ENCODE peak calls at places on chromosomes 4 and X, in four cellular contexts. One of them, this sample, is unnamed.

GRCh38 chrX:44675364-44676024 is 132.8 kb upstream of the FUNDC1 start:
- DNase-seq in HepG2: no peak
- DNase-seq in OCI-LY7: no peak
- DNase-seq in IMR-90: peak; percentile 91
- DNase-seq in this sample: no peak

GRCh38 chrX:83508006-83508405 is at the start of gene POU3F4:
- DNase-seq in HepG2: no peak
- DNase-seq in OCI-LY7: no peak
- DNase-seq in IMR-90: no peak
- DNase-seq in this sample: no peak

GRCh38 chrX:48523682-48524081 is 2.1 kb downstream of the EBP start:
- DNase-seq in HepG2: no peak
- DNase-seq in OCI-LY7: no peak
- DNase-seq in IMR-90: no peak
- DNase-seq in this sample: no peak

GRCh38 chr4:146648384-146648783 is 9.7 kb downstream of the POU4F2 start:
- DNase-seq in HepG2: no peak
- DNase-seq in OCI-LY7: no peak
- DNase-seq in IMR-90: no peak
- DNase-seq in this sample: no peak

GRCh38 chr4:68264875-68265565 is 19.5 kb upstream of the TMPRSS11B start:
- DNase-seq in HepG2: no peak
- DNase-seq in OCI-LY7: no peak
- DNase-seq in IMR-90: no peak
- DNase-seq in this sample: no peak

GRCh38 chrX:115437841-115438240 is 123.1 kb upstream of the PLS3 start:
- DNase-seq in HepG2: no peak
- DNase-seq in OCI-LY7: no peak
- DNase-seq in IMR-90: no peak
- DNase-seq in this sample: no peak

GRCh38 chrX:70908541-70908940 is at the start of gene TEX11:
- DNase-seq in HepG2: peak; percentile 3
- DNase-seq in OCI-LY7: no peak
- DNase-seq in IMR-90: no peak
- DNase-seq in this sample: no peak

GRCh38 chr4:148415500-148415899 is 26.7 kb downstream of the NR3C2 start:
- DNase-seq in HepG2: no peak
- DNase-seq in OCI-LY7: peak; percentile 12
- DNase-seq in IMR-90: peak; percentile 3
- DNase-seq in this sample: peak; percentile 3

GRCh38 chrX:19715711-19716638 is 171.4 kb downstream of the SH3KBP1 start:
- DNase-seq in HepG2: no peak
- DNase-seq in OCI-LY7: no peak
- DNase-seq in IMR-90: no peak
- DNase-seq in this sample: no peak

GRCh38 chr4:108209489-108209888 is 40.8 kb upstream of the LEF1 start:
- DNase-seq in HepG2: no peak
- DNase-seq in OCI-LY7: no peak
- DNase-seq in IMR-90: no peak
- DNase-seq in this sample: no peak

GRCh38 chr4:188714488-188714887 is 575.2 kb downstream of the TRIML1 start:
- DNase-seq in HepG2: no peak
- DNase-seq in OCI-LY7: no peak
- DNase-seq in IMR-90: peak; percentile 23
- DNase-seq in this sample: no peak

GRCh38 chr4:163915896-163916295 is 421.4 kb downstream of the TMA16 start:
- DNase-seq in HepG2: no peak
- DNase-seq in OCI-LY7: no peak
- DNase-seq in IMR-90: no peak
- DNase-seq in this sample: no peak

GRCh38 chr4:100428051-100428450 is 89.8 kb downstream of the EMCN start:
- DNase-seq in HepG2: no peak
- DNase-seq in OCI-LY7: no peak
- DNase-seq in IMR-90: peak; percentile 45
- DNase-seq in this sample: peak; percentile 21

GRCh38 chrX:139203681-139204575 is 326.6 kb upstream of the F9 start:
- DNase-seq in HepG2: no peak
- DNase-seq in OCI-LY7: no peak
- DNase-seq in IMR-90: no peak
- DNase-seq in this sample: no peak

GRCh38 chr4:128410037-128410436 is 122.4 kb upstream of the PGRMC2 start:
- DNase-seq in HepG2: no peak
- DNase-seq in OCI-LY7: no peak
- DNase-seq in IMR-90: no peak
- DNase-seq in this sample: no peak

GRCh38 chrX:71579136-71579989 is 1.1 kb downstream of the GCNA start:
- DNase-seq in HepG2: no peak
- DNase-seq in OCI-LY7: no peak
- DNase-seq in IMR-90: no peak
- DNase-seq in this sample: no peak

GRCh38 chrX:41470706-41471105 is 23.6 kb downstream of the NYX start:
- DNase-seq in HepG2: no peak
- DNase-seq in OCI-LY7: no peak
- DNase-seq in IMR-90: no peak
- DNase-seq in this sample: no peak

GRCh38 chr4:38870098-38870850 is 2.7 kb downstream of the FAM114A1 start:
- DNase-seq in HepG2: no peak
- DNase-seq in OCI-LY7: no peak
- DNase-seq in IMR-90: peak; percentile 30
- DNase-seq in this sample: no peak

GRCh38 chr4:36325916-36326315 is 44.5 kb downstream of the DTHD1 start:
- DNase-seq in HepG2: no peak
- DNase-seq in OCI-LY7: no peak
- DNase-seq in IMR-90: no peak
- DNase-seq in this sample: no peak

GRCh38 chr4:47913858-47914218 is 545 bp downstream of the NFXL1 start:
- DNase-seq in HepG2: peak; percentile 13
- DNase-seq in OCI-LY7: peak; percentile 49
- DNase-seq in IMR-90: no peak
- DNase-seq in this sample: no peak

GRCh38 chr4:4968161-4968757 is 51.0 kb downstream of the CYTL1 start:
- DNase-seq in HepG2: no peak
- DNase-seq in OCI-LY7: no peak
- DNase-seq in IMR-90: no peak
- DNase-seq in this sample: no peak

GRCh38 chr4:124090007-124090406 is 622.5 kb downstream of the ANKRD50 start:
- DNase-seq in HepG2: no peak
- DNase-seq in OCI-LY7: no peak
- DNase-seq in IMR-90: no peak
- DNase-seq in this sample: no peak

GRCh38 chrX:153394595-153394994 is 6.6 kb downstream of the PNMA6E start:
- DNase-seq in HepG2: no peak
- DNase-seq in OCI-LY7: no peak
- DNase-seq in IMR-90: no peak
- DNase-seq in this sample: no peak

GRCh38 chr4:1347410-1347864 is 429 bp downstream of the UVSSA start:
- DNase-seq in HepG2: peak; percentile 50
- DNase-seq in OCI-LY7: peak; percentile 70
- DNase-seq in IMR-90: peak; percentile 82
- DNase-seq in this sample: no peak

GRCh38 chr4:1350169-1350520 is 3.1 kb downstream of the UVSSA start:
- DNase-seq in HepG2: no peak
- DNase-seq in OCI-LY7: no peak
- DNase-seq in IMR-90: no peak
- DNase-seq in this sample: no peak

GRCh38 chr4:1348014-1348513 is 1.1 kb downstream of the UVSSA start:
- DNase-seq in HepG2: no peak
- DNase-seq in OCI-LY7: no peak
- DNase-seq in IMR-90: no peak
- DNase-seq in this sample: no peak

GRCh38 chr4:1348746-1349145 is 1.7 kb downstream of the UVSSA start:
- DNase-seq in HepG2: no peak
- DNase-seq in OCI-LY7: no peak
- DNase-seq in IMR-90: no peak
- DNase-seq in this sample: no peak

GRCh38 chr4:1349359-1350168 is 2.6 kb downstream of the UVSSA start:
- DNase-seq in HepG2: no peak
- DNase-seq in OCI-LY7: no peak
- DNase-seq in IMR-90: no peak
- DNase-seq in this sample: no peak
- H3K4me2 ChIP-seq in HepG2: no peak overlapping the region
- H3K4me2 ChIP-seq in OCI-LY7: peak overlapping the region; percentile 76
- H3K4me2 ChIP-seq in IMR-90: no peak overlapping the region
- H3K4me2 ChIP-seq in this sample: no peak overlapping the region

DNA sequence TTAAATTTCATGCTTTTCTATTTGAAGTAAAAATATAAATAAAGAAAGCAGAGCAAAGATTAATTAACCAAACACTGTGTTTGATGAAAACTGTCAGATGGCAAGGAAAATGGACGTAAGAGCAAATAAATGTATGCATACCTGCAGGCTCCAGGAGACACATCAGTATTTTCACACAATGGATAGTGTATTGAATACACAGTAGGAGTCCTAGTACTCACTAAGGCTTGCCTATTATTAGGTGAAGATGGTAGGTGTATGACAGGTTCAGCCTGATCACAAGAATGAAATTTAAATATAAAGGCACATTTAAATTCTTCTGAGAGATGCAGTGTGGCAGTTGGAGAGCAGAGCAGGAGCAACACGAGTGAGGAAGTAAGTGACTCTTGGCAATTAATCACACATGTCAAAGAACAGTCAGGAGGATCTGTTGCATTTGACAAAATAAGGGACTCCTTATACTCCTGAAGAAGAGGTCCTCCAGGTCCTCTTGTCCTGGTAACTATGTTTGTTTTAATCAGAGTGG is 106.0 kb upstream of the NDST4 start:
- DNase-seq in HepG2: no peak
- DNase-seq in OCI-LY7: no peak
- DNase-seq in IMR-90: no peak
- DNase-seq in this sample: no peak
- H3K4me2 ChIP-seq in HepG2: no peak overlapping the region
- H3K4me2 ChIP-seq in OCI-LY7: no peak overlapping the region
- H3K4me2 ChIP-seq in IMR-90: no peak overlapping the region
- H3K4me2 ChIP-seq in this sample: no peak overlapping the region

DNA sequence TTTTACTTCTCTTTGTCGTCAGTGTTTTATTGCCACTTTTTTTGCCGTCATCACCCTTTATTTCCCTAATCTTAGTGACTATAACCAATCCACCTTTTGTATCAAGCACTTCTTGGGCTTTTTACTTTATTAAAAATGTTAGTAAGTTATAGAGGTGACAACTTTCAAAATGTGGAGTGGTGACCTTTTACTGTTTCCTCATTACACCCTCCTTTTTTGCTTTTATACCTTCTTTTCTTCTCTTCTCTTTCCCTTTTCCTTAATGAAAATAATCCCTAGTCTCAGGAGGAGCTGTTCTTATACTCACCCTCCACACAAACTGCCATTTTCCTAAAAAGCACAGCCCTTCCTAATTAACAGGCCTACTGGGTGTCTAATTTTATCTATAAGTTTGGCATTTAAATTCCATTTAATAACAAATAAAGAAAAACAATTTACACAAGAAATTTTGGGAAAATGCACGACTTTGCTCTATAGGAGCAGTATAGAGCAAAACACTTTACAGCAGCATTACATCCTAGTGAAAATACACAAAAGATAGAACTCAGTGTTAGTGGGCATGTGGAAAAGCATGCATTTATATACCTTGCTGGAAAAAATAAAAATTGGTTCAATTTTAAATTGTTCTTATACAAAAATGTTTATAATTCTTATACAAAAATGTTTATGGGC is 27.3 kb downstream of the BBS12 start:
- DNase-seq in HepG2: no peak
- DNase-seq in OCI-LY7: no peak
- DNase-seq in IMR-90: peak; percentile 46
- DNase-seq in this sample: no peak
- H3K4me2 ChIP-seq in HepG2: no peak overlapping the region
- H3K4me2 ChIP-seq in OCI-LY7: no peak overlapping the region
- H3K4me2 ChIP-seq in IMR-90: no peak overlapping the region
- H3K4me2 ChIP-seq in this sample: no peak overlapping the region

GRCh38 chr4:6693274-6694176 is at the start of gene S100P:
- DNase-seq in HepG2: peak; percentile 86
- DNase-seq in OCI-LY7: no peak
- DNase-seq in IMR-90: no peak
- DNase-seq in this sample: no peak

GRCh38 chr4:6695660-6696581 is 2.2 kb downstream of the S100P start:
- DNase-seq in HepG2: peak; percentile 96
- DNase-seq in OCI-LY7: no peak
- DNase-seq in IMR-90: peak; percentile 16
- DNase-seq in this sample: no peak

GRCh38 chr4:6694177-6694901 is 661 bp downstream of the S100P start:
- DNase-seq in HepG2: no peak
- DNase-seq in OCI-LY7: no peak
- DNase-seq in IMR-90: no peak
- DNase-seq in this sample: no peak

GRCh38 chr4:6692379-6692778 is 1.3 kb upstream of the S100P start:
- DNase-seq in HepG2: no peak
- DNase-seq in OCI-LY7: no peak
- DNase-seq in IMR-90: no peak
- DNase-seq in this sample: no peak

GRCh38 chr4:6692806-6693205 is 872 bp upstream of the S100P start:
- DNase-seq in HepG2: peak; percentile 59
- DNase-seq in OCI-LY7: no peak
- DNase-seq in IMR-90: peak; percentile 42
- DNase-seq in this sample: no peak
- H3K4me2 ChIP-seq in HepG2: peak overlapping the region; percentile 93
- H3K4me2 ChIP-seq in OCI-LY7: no peak overlapping the region
- H3K4me2 ChIP-seq in IMR-90: no peak overlapping the region
- H3K4me2 ChIP-seq in this sample: no peak overlapping the region

DNA sequence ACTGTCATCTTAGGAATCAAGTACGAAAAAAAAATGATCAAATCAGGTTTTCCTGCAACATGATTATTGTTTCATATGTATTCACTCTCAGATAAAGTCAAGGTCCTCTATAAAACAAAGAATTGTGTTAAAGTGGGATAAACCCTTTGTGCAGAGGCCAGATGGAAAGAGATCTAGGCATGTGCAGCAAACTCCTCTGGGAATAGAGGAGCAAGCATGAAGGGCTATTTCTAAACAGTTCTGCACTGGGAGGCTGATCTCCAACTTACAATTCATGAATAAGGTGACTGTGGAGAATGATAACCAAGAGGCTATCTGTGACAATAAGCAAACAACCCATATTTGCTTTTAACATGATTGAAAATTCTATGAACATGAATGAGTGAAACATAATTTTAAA is 2.4 kb upstream of the WDFY3 start:
- DNase-seq in HepG2: no peak
- DNase-seq in OCI-LY7: no peak
- DNase-seq in IMR-90: no peak
- DNase-seq in this sample: no peak
- H3K4me2 ChIP-seq in HepG2: no peak overlapping the region
- H3K4me2 ChIP-seq in OCI-LY7: no peak overlapping the region
- H3K4me2 ChIP-seq in IMR-90: no peak overlapping the region
- H3K4me2 ChIP-seq in this sample: no peak overlapping the region

DNA sequence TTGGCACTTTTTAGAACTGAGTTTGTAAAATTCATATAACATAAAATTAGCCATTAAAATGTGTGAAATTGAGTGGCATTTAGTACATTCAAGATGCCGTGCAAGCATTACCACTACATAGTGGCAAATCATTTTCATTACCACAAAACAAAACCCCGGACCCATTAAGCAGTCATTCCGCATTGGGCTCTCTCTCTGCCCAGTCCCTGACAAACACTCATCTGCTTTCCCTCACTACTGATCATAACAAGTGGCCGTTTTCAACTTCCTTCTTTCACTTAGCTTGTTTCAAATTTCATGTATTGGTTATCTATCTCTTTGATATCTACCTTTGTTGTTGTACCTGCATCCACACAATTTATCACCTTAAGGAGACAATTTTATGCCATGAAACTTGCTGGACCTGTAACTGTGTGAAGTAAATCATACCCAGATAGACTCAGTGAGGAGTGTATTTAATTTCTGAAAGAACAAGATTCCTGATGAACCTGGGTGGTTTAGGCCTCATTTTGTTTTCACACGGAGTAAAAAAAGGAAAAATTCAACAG is 202.1 kb downstream of the OR13H1 start:
- DNase-seq in HepG2: no peak
- DNase-seq in OCI-LY7: no peak
- DNase-seq in IMR-90: no peak
- DNase-seq in this sample: no peak
- H3K4me2 ChIP-seq in HepG2: no peak overlapping the region
- H3K4me2 ChIP-seq in OCI-LY7: peak overlapping the region; percentile 29
- H3K4me2 ChIP-seq in IMR-90: peak overlapping the region; percentile 53
- H3K4me2 ChIP-seq in this sample: no peak overlapping the region

This sample was measured in HCT116.